ENCODE peak calls at places on chromosome 1, in four cellular contexts. V is nephron progenitor cell, L is GM23338, E is tibial nerve. X is an unnamed sample.

GRCh38 chr1:59066231-59066630 is 230.7 kb upstream of the FGGY start:
- DNase-seq in L (no peak), E (no peak), V (no peak), X (no peak)

GRCh38 chr1:66652556-66652955 is 99.7 kb upstream of the DYNLT5 start:
- DNase-seq in E (no peak), V (no peak), L (peak; percentile 5), X (peak; percentile 46)

GRCh38 chr1:92324784-92325183 is 25.9 kb downstream of the RPAP2 start:
- DNase-seq in V (no peak), E (no peak), L (no peak), X (peak; percentile 13)

GRCh38 chr1:190183588-190183987 is 294.1 kb downstream of the BRINP3 start:
- DNase-seq in L (no peak), E (no peak), V (no peak), X (no peak)

GRCh38 chr1:9413143-9413876 is 120.6 kb downstream of the SPSB1 start:
- DNase-seq in L (peak; percentile 52), E (peak; percentile 59), V (peak; percentile 24), X (peak; percentile 83)

GRCh38 chr1:61050541-61051454 is 31.6 kb upstream of the NFIA start:
- DNase-seq in E (no peak), L (peak; percentile 49), V (peak; percentile 65), X (peak; percentile 21)

GRCh38 chr1:110338200-110339039 is 757 bp upstream of the RBM15 start:
- DNase-seq in V (peak; percentile 92), E (peak; percentile 90), L (peak; percentile 100), X (no peak)

GRCh38 chr1:197521118-197521739 is 253.2 kb downstream of the CRB1 start:
- DNase-seq in E (no peak), L (peak; percentile 80), V (peak; percentile 23), X (peak; percentile 66)

GRCh38 chr1:17212487-17213121 is 7.7 kb downstream of the PADI1 start:
- DNase-seq in V (peak; percentile 52), L (peak; percentile 39), E (no peak), X (peak; percentile 83)

GRCh38 chr1:119390499-119390898 is 21.9 kb downstream of the HAO2 start:
- DNase-seq in V (no peak), L (no peak), E (no peak), X (no peak)

GRCh38 chr1:101002551-101002950 is 23.0 kb downstream of the DPH5 start:
- DNase-seq in E (no peak), V (no peak), L (peak; percentile 11), X (no peak)

GRCh38 chr1:19696820-19697219 is 32.1 kb downstream of the HTR6 start:
- DNase-seq in V (no peak), L (no peak), E (no peak), X (no peak)

GRCh38 chr1:19694298-19694697 is 29.6 kb downstream of the HTR6 start:
- DNase-seq in E (no peak), L (no peak), V (no peak), X (no peak)

GRCh38 chr1:19700046-19700777 is 35.5 kb downstream of the HTR6 start:
- DNase-seq in L (no peak), E (no peak), V (no peak), X (no peak)

GRCh38 chr1:19698181-19698580 is 33.5 kb downstream of the HTR6 start:
- DNase-seq in E (no peak), V (no peak), L (no peak), X (no peak)

DNA sequence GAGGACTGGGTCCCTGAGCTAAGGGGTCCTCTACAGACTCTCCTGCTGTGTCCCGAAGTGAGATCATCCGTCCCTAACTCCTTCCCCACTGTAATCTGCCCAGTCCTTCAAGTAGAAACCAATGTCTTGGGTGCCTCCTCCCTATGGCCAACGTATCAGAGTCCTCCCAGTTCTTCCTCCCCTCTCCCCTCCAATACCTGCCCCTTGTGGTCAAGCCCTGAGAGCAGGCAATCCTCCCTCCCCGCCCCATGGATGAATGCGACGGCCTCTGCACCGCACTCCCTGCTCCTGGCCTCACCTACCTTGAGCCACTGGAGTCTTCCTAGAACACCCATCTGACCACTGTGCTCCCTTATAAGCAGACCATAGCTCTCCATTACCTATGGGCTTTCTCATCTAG is 31.1 kb downstream of the HTR6 start:
- DNase-seq in E (no peak), V (no peak), L (no peak), X (no peak)
- TF ChIP-seq CTCF in E (no peak), V (no peak), L (no peak), X (no peak)

GRCh38 chr1:234610061-234610581 is at the start of gene IRF2BP2:
- DNase-seq in E (peak; percentile 74), V (peak; percentile 82), L (peak; percentile 73), X (peak; percentile 87)

GRCh38 chr1:234611799-234612351 is 1.9 kb upstream of the IRF2BP2 start:
- DNase-seq in L (no peak), E (peak; percentile 33), V (no peak), X (no peak)

GRCh38 chr1:234609528-234610042 is 393 bp downstream of the IRF2BP2 start:
- DNase-seq in L (no peak), V (peak; percentile 40), E (no peak), X (no peak)

GRCh38 chr1:234611153-234611798 is 1.3 kb upstream of the IRF2BP2 start:
- DNase-seq in V (no peak), L (peak; percentile 92), E (no peak), X (peak; percentile 92)

DNA sequence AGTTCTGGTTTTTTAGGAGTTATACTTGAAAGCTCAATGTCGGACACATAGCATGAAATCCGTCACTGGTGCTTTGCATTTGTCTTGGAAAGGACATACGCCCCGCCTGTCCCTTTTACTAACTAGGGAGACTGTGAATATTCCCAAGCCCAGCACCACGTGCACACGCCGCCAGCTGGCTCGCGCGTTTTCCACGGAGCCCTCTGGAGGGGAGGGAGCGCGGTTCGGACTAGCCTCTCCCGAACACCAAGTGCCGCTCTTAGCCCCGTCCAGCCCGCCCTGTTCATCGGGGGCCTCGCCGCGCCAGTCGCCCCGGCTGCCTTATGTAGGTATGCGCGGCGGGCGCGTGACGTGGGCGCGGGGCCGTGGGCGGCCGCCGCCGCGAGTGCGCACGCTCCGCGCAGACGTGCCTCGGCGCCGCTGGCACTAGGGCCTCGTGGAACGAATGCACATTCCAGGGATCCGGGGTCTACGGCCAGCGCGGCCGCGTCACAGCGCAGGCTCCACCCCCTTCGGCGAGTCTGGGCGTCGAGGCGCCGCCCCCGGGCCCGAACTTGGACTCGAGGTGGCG is 689 bp upstream of the IRF2BP2 start:
- DNase-seq in L (peak; percentile 92), V (peak; percentile 90), E (peak; percentile 93), X (peak; percentile 97)
- TF ChIP-seq CTCF in L (no peak), V (no peak), E (no peak), X (no peak)

GRCh38 chr1:231604276-231604621 is 22.3 kb upstream of the DISC1 start:
- DNase-seq in E (no peak), V (no peak), L (no peak), X (no peak)
- TF ChIP-seq CTCF in E (no peak), V (no peak), L (no peak), X (no peak)

DNA sequence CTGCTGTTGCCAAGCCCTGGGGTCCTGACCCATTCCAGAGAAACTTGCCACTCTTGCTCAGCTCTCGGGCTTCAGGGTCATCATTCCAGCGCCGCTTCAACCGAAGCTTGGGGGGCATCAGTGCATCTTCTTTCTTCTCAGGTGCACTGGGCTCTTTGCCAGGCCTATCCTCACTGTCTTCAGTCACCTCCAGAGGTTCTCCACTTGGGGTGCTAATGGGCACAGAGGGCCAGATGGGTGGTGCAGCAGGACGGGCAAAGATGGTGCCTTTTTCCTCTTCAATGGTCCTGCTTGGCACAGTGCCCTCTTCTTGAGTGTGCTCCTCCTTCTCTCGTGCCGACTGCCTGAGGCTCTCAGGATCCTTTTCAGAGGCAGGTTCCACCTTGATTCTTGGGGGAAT is 13.3 kb downstream of the ETV3 start:
- DNase-seq in V (no peak), L (no peak), E (no peak), X (no peak)
- TF ChIP-seq CTCF in V (no peak), L (peak; percentile 14), E (no peak), X (peak; percentile 4)

GRCh38 chr1:27403065-27403726 is 10.8 kb downstream of the GPR3 start:
- DNase-seq in V (peak; percentile 50), L (peak; percentile 83), E (peak; percentile 58), X (peak; percentile 53)
- TF ChIP-seq CTCF in V (no peak), L (peak; percentile 32), E (peak; percentile 16), X (peak; percentile 33)

X was measured in fibroblast of pulmonary artery.